ENCODE peak calls at places on chromosome 20, in ten cellular contexts. W, A, B, H, R, J, Z, F, G and U are unnamed samples.

GRCh38 chr20:38114353-38114791 is 50.7 kb downstream of the TGM2 start:
- DNase-seq in R (no peak), B (peak; percentile 76), H (peak; percentile 62), G (no peak), Z (peak; percentile 8), J (no peak), F (peak; percentile 83), W (no peak), A (no peak), U (no peak)

GRCh38 chr20:3743251-3743650 is 10.8 kb downstream of the HSPA12B start:
- DNase-seq in H (no peak), B (no peak), A (no peak), W (no peak), G (no peak), Z (no peak), F (no peak), J (no peak), R (no peak), U (no peak)

GRCh38 chr20:45153756-45154155 is 20.9 kb upstream of the PI3 start:
- DNase-seq in B (no peak), R (no peak), Z (no peak), F (no peak), H (no peak), J (peak; percentile 74), A (no peak), G (no peak), W (no peak), U (no peak)

GRCh38 chr20:57388953-57389694 is 2.1 kb upstream of the RBM38 start:
- DNase-seq in W (peak; percentile 60), A (peak; percentile 57), R (peak; percentile 37), G (peak; percentile 34), Z (peak; percentile 80), B (peak; percentile 82), F (peak; percentile 45), J (peak; percentile 93), H (peak; percentile 46), U (peak; percentile 31)

GRCh38 chr20:45965169-45966002 is 6.6 kb downstream of the ZNF335 start:
- DNase-seq in Z (no peak), J (no peak), R (no peak), B (no peak), G (no peak), F (no peak), H (no peak), W (no peak), A (no peak), U (no peak)

GRCh38 chr20:58556961-58557360 is 41.8 kb upstream of the APCDD1L start:
- DNase-seq in Z (no peak), F (no peak), J (no peak), R (no peak), B (no peak), A (no peak), G (no peak), H (peak; percentile 20), W (no peak), U (no peak)

GRCh38 chr20:17525650-17526049 is 5.5 kb downstream of the BFSP1 start:
- DNase-seq in F (peak; percentile 65), G (no peak), A (no peak), H (no peak), B (no peak), J (peak; percentile 47), Z (no peak), W (no peak), R (no peak), U (no peak)

GRCh38 chr20:38790210-38791053 is 15.1 kb upstream of the PPP1R16B start:
- DNase-seq in F (peak; percentile 47), R (peak; percentile 32), H (peak; percentile 55), B (peak; percentile 23), J (peak; percentile 71), Z (no peak), W (no peak), G (no peak), A (no peak), U (no peak)

DNA sequence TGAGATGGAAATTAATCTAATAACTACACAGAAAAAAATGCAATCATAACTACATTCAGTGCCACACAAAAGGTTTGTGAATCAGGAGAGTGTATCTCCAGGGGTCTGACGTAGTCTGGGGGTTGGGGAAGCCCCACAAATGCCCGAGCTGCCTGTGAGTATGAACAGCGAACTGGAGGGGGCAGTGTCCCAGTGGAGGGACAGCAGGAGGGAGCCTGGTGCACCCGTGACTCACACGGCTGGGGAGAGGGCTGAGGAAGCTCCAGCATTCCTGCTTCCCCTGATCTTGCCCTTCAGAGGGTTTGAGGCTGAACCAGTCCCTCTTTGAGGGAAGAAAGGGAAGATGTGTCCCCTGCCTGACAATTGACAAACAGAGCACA is 78.9 kb downstream of the CDH26 start:
- DNase-seq in A (no peak), W (no peak), F (peak; percentile 12), G (no peak), H (no peak), R (no peak), J (peak; percentile 48), Z (no peak), B (peak; percentile 63), U (no peak)
- TF ChIP-seq CTCF in A (no peak), W (no peak), F (no peak), G (no peak), H (no peak), R (no peak), J (peak; percentile 13), Z (no peak), B (peak; percentile 35), U (no peak)

GRCh38 chr20:63855363-63856110 is 5.8 kb upstream of the ABHD16B start:
- DNase-seq in W (no peak), H (no peak), F (no peak), Z (no peak), A (no peak), G (no peak), B (peak; percentile 28), J (no peak), R (no peak), U (no peak)

GRCh38 chr20:63856111-63856511 is 5.2 kb upstream of the ABHD16B start:
- DNase-seq in H (no peak), B (no peak), A (no peak), R (no peak), F (no peak), J (no peak), W (no peak), Z (no peak), G (no peak), U (no peak)

GRCh38 chr20:63858393-63859165 is 2.7 kb upstream of the ABHD16B start:
- DNase-seq in G (no peak), H (no peak), F (peak; percentile 94), R (peak; percentile 62), A (no peak), B (peak; percentile 70), Z (no peak), J (peak; percentile 88), W (no peak), U (no peak)

GRCh38 chr20:63859166-63859699 is 2.1 kb upstream of the ABHD16B start:
- DNase-seq in A (no peak), R (no peak), G (no peak), W (no peak), F (no peak), Z (no peak), J (no peak), H (no peak), B (no peak), U (no peak)

DNA sequence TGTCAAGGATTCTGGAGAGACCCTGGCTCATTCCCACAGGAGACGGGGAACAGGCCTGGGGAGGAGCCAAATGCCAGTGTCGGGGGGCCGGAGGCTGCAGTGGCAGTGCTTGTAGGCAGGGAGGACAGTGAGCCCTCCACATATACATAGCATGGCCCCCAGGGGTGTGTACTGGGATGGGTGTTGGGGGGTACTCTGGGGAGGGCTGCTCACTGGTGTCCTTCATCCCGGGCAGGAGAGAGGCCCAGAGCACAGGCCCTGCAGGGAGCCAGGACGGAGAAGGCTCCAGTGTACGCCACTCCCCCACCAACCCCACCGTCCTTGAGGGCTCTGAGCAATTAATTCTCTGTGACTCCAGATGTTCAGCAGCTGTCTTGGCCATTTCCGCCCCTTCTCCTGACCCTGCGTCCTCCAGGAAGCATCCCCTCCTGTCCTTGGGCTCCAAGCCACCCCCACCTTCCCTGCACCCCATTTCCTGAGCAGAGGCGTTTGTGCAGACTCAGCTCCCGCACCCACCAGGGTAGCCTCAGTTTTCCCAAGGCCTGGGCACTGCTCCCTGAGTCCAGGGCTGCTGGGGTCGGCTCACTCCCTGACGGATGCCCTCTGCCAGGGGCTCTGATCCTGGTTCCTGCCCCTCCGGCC is 3.4 kb upstream of the ABHD16B start:
- DNase-seq in F (peak; percentile 76), W (no peak), G (no peak), J (peak; percentile 25), B (peak; percentile 71), Z (peak; percentile 72), A (no peak), H (no peak), R (no peak), U (no peak)
- TF ChIP-seq CTCF in F (no peak), W (no peak), G (no peak), J (no peak), B (no peak), Z (no peak), A (no peak), H (no peak), R (no peak), U (no peak)

GRCh38 chr20:10219993-10220750 is 1.5 kb downstream of the SNAP25 start:
- DNase-seq in A (no peak), G (no peak), Z (no peak), B (no peak), F (no peak), J (no peak), R (no peak), H (no peak), W (no peak), U (no peak)

GRCh38 chr20:10231290-10231689 is 12.7 kb downstream of the SNAP25 start:
- DNase-seq in G (no peak), F (no peak), Z (peak; percentile 44), A (no peak), B (no peak), J (no peak), R (no peak), H (no peak), W (no peak), U (no peak)

GRCh38 chr20:10221022-10221421 is 2.4 kb downstream of the SNAP25 start:
- DNase-seq in G (no peak), A (no peak), B (no peak), R (no peak), J (no peak), Z (no peak), F (no peak), W (no peak), H (no peak), U (no peak)

GRCh38 chr20:10228330-10228729 is 9.7 kb downstream of the SNAP25 start:
- DNase-seq in F (no peak), H (no peak), J (no peak), Z (no peak), G (no peak), A (no peak), B (no peak), W (no peak), R (no peak), U (no peak)

GRCh38 chr20:10225439-10226080 is 6.9 kb downstream of the SNAP25 start:
- DNase-seq in F (no peak), Z (no peak), W (no peak), B (peak; percentile 41), A (no peak), R (peak; percentile 11), G (no peak), H (no peak), J (peak; percentile 45), U (no peak)
- TF ChIP-seq CTCF in F (peak; percentile 27), Z (no peak), W (no peak), B (peak; percentile 28), A (no peak), R (peak; percentile 51), G (no peak), H (no peak), J (peak; percentile 46), U (peak; percentile 30)

DNA sequence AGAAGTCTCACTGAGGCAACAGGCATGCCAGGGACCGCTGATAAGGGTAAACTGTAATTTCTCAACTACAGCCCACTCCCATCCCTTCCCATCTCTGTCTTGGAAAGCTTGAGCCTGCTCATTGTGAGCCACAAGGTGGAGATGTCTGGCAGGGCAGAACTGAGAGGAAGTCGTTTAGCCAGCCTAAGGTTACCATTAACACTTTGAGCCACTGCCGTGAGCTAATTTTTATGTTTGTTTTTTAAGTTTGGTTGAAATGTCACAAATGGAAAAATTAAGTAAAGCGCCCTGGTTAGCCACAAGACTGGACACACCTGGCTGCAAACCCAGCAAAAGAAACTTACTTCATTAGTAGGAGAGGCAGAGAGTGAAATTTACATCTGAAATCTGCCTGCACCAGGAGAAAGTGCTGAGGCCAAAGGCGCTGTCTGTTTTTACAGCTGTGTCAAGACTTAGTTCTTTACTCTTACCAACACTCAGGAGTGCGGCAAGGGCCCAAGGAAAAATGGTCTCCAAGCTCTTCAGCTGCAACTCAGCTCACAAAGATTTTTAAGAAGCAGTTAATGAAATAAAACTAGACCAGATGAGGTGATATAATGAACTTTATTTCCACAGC is 50.0 kb upstream of the FAM83C start:
- DNase-seq in B (peak; percentile 30), A (no peak), F (peak; percentile 62), W (no peak), Z (no peak), R (peak; percentile 27), J (peak; percentile 19), G (no peak), H (peak; percentile 23), U (no peak)
- TF ChIP-seq CTCF in B (peak; percentile 19), A (no peak), F (peak; percentile 79), W (no peak), Z (no peak), R (no peak), J (no peak), G (no peak), H (peak; percentile 48), U (peak; percentile 6)